ENCODE peak calls at places on chromosome 20, in seven cellular contexts. F is body of pancreas; Q is CD8-positive, alpha-beta T cell; D is BJ; Z is mucosa of descending colon; O is prostate gland; A is breast epithelium. R is an unnamed sample.

GRCh38 chr20:36632147-36632486 is 13.9 kb downstream of the SLA2 start:
- DNase-seq in Q (no peak), F (no peak), Z (no peak), O (no peak), A (no peak), D (no peak), R (no peak)

GRCh38 chr20:7841291-7841966 is 98.8 kb downstream of the HAO1 start:
- DNase-seq in Z (no peak), D (no peak), Q (no peak), O (no peak), F (no peak), A (no peak), R (peak)

GRCh38 chr20:34984756-34985261 is 29.1 kb downstream of the MYH7B start:
- DNase-seq in Q (no peak), O (no peak), F (no peak), Z (peak), A (no peak), D (no peak), R (no peak)

GRCh38 chr20:41854765-41855164 is 236.6 kb upstream of the CHD6 start:
- DNase-seq in Z (no peak), D (no peak), O (no peak), A (no peak), F (no peak), Q (no peak), R (peak)

GRCh38 chr20:5569021-5569420 is 181.2 kb upstream of the SHLD1 start:
- DNase-seq in D (no peak), Z (no peak), A (no peak), Q (peak), O (peak), F (no peak), R (peak)

GRCh38 chr20:6040958-6041807 is 12.7 kb downstream of the LRRN4 start:
- DNase-seq in O (no peak), D (no peak), Z (no peak), Q (no peak), A (no peak), F (no peak), R (no peak)

GRCh38 chr20:2760381-2761305 is 39.8 kb downstream of the CPXM1 start:
- DNase-seq in Q (no peak), O (no peak), F (no peak), D (no peak), A (no peak), Z (no peak), R (no peak)

GRCh38 chr20:23125625-23126191 is 39.6 kb upstream of the CD93 start:
- DNase-seq in D (no peak), Z (peak), A (no peak), O (no peak), F (no peak), Q (no peak), R (peak)

GRCh38 chr20:8964944-8965562 is 103.8 kb upstream of the PLCB4 start:
- DNase-seq in Z (no peak), Q (no peak), O (no peak), F (no peak), A (no peak), D (no peak), R (no peak)

GRCh38 chr20:38326309-38326708 is 20.0 kb upstream of the LBP start:
- DNase-seq in Z (no peak), D (no peak), F (no peak), A (no peak), Q (no peak), O (no peak), R (no peak)
- H3K4me3 ChIP-seq in Z (no peak), D (no peak), F (no peak), A (no peak), Q (no peak), O (no peak), R (no peak)

GRCh38 chr20:45083127-45083526 is 17.8 kb downstream of the KCNS1 start:
- DNase-seq in O (no peak), A (no peak), Z (no peak), D (no peak), F (no peak), Q (no peak), R (no peak)
- TF ChIP-seq CTCF in O (no peak), A (no peak), Z (no peak), D (no peak), F (no peak), Q (no peak), R (no peak)

GRCh38 chr20:58407201-58407873 is 18.3 kb downstream of the VAPB start:
- DNase-seq in O (no peak), Z (no peak), Q (no peak), A (no peak), F (no peak), D (no peak), R (no peak)
- H3K4me3 ChIP-seq in O (no peak), Z (no peak), Q (no peak), A (no peak), F (no peak), D (no peak), R (no peak)

DNA sequence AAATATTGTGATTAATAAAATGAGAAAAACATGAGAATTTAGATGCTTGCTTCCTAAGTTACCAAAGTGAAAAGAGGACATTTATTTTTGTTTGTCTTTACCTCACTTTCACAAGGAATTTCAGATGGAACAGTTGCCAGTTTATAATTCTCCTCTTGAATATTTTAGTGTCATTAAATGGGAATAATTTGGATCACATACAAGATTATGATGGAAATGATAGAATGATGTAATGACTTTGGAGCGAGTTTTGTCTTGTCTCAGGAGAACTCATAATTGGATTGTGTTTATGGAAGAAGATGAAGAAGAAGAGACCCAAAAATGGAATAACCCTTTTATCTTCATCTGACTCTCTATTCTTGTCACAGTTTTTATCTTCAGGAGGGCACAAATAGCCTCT is 172.9 kb upstream of the FLRT3 start:
- DNase-seq in Z (no peak), Q (no peak), O (no peak), A (no peak), D (no peak), F (no peak), R (no peak)
- TF ChIP-seq CTCF in Z (no peak), Q (no peak), O (no peak), A (no peak), D (no peak), F (no peak), R (no peak)

GRCh38 chr20:10314198-10314597 is 95.6 kb downstream of the SNAP25 start:
- DNase-seq in Q (no peak), A (no peak), F (no peak), O (no peak), Z (no peak), D (no peak), R (peak)
- H3K4me3 ChIP-seq in Q (no peak), A (no peak), F (no peak), O (no peak), Z (no peak), D (no peak), R (no peak)

GRCh38 chr20:10381477-10381876 is 52.5 kb downstream of the MKKS start:
- DNase-seq in F (no peak), A (no peak), Z (no peak), O (no peak), D (no peak), Q (no peak), R (no peak)
- TF ChIP-seq CTCF in F (no peak), A (no peak), Z (no peak), O (no peak), D (no peak), Q (no peak), R (peak)

DNA sequence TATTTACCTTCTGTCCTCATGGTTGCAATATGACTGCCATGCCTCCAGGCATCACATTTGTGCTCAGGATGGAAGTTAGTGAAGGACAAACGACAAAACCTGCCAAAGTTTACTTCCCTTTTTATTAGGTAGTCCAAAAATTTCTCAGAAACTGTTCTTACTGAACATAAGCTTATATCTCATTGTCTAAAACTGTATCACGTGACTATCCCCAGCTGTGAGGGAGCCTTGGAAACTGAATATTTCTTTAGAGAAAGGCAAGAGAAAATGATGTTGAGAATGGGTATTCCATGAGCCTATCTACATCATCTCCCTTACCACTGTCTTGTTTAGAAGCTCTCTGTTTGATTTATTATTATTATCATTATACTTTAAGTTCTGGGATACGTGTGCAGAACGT is 303.6 kb upstream of the PRND start:
- DNase-seq in F (no peak), O (no peak), A (no peak), Q (no peak), D (no peak), Z (no peak), R (no peak)
- H3K4me3 ChIP-seq in F (no peak), O (no peak), A (no peak), Q (no peak), D (no peak), Z (no peak), R (no peak)

R was measured in astrocyte of the spinal cord.